ENCODE peak calls at places on chromosomes 5 and 9, in six cellular contexts. One of them, this sample, is unnamed. For H3K4me1 and H3K36me3, the result is how much of the 10 kb centered on the place peaks cover.

GRCh38 chr9:35605336-35606137 is 475 bp downstream of the TESK1 start:
- DNase-seq in tibial artery: no peak
- DNase-seq in Karpas-422: peak
- DNase-seq in heart right ventricle: no peak
- DNase-seq in transverse colon: peak
- DNase-seq in CD8-positive, alpha-beta memory T cell: peak
- DNase-seq in this sample: no peak

GRCh38 chr5:135186662-135187522 is 152.9 kb upstream of the PITX1 start:
- DNase-seq in transverse colon: no peak
- DNase-seq in Karpas-422: peak
- DNase-seq in tibial artery: no peak
- DNase-seq in heart right ventricle: no peak
- DNase-seq in CD8-positive, alpha-beta memory T cell: no peak
- DNase-seq in this sample: no peak

GRCh38 chr5:107021575-107021974 is 649.2 kb downstream of the EFNA5 start:
- DNase-seq in heart right ventricle: no peak
- DNase-seq in transverse colon: no peak
- DNase-seq in Karpas-422: no peak
- DNase-seq in CD8-positive, alpha-beta memory T cell: no peak
- DNase-seq in tibial artery: no peak
- DNase-seq in this sample: no peak

GRCh38 chr9:89463986-89464901 is 33.7 kb downstream of the SEMA4D start:
- DNase-seq in Karpas-422: no peak
- DNase-seq in tibial artery: peak
- DNase-seq in CD8-positive, alpha-beta memory T cell: peak
- DNase-seq in heart right ventricle: no peak
- DNase-seq in transverse colon: peak
- DNase-seq in this sample: no peak

GRCh38 chr9:76808636-76809035 is 44.4 kb downstream of the PCA3 start:
- DNase-seq in heart right ventricle: no peak
- DNase-seq in Karpas-422: no peak
- DNase-seq in tibial artery: no peak
- DNase-seq in CD8-positive, alpha-beta memory T cell: no peak
- DNase-seq in transverse colon: no peak
- DNase-seq in this sample: no peak

GRCh38 chr5:156329197-156329611 is 2.2 kb downstream of the SGCD start:
- DNase-seq in transverse colon: no peak
- DNase-seq in tibial artery: no peak
- DNase-seq in Karpas-422: no peak
- DNase-seq in heart right ventricle: peak
- DNase-seq in CD8-positive, alpha-beta memory T cell: no peak
- DNase-seq in this sample: no peak

GRCh38 chr5:73126381-73126780 is 6.0 kb downstream of the TMEM171 start:
- DNase-seq in heart right ventricle: no peak
- DNase-seq in transverse colon: no peak
- DNase-seq in Karpas-422: peak
- DNase-seq in CD8-positive, alpha-beta memory T cell: no peak
- DNase-seq in tibial artery: no peak
- DNase-seq in this sample: no peak

GRCh38 chr5:122401991-122402710 is 90.1 kb downstream of the SNCAIP start:
- DNase-seq in heart right ventricle: no peak
- DNase-seq in Karpas-422: no peak
- DNase-seq in transverse colon: no peak
- DNase-seq in CD8-positive, alpha-beta memory T cell: no peak
- DNase-seq in tibial artery: no peak
- DNase-seq in this sample: no peak

GRCh38 chr9:130110166-130110565 is 56.5 kb downstream of the GPR107 start:
- DNase-seq in transverse colon: no peak
- DNase-seq in heart right ventricle: no peak
- DNase-seq in CD8-positive, alpha-beta memory T cell: no peak
- DNase-seq in tibial artery: no peak
- DNase-seq in Karpas-422: no peak
- DNase-seq in this sample: peak

GRCh38 chr9:112382501-112383364 is 2.8 kb downstream of the HSDL2 start:
- DNase-seq in Karpas-422: no peak
- DNase-seq in heart right ventricle: no peak
- DNase-seq in transverse colon: no peak
- DNase-seq in tibial artery: no peak
- DNase-seq in CD8-positive, alpha-beta memory T cell: no peak
- DNase-seq in this sample: no peak

GRCh38 chr9:104743377-104743985 is 4.0 kb upstream of the NIPSNAP3A start:
- DNase-seq in transverse colon: no peak
- DNase-seq in heart right ventricle: peak
- DNase-seq in tibial artery: no peak
- DNase-seq in CD8-positive, alpha-beta memory T cell: peak
- DNase-seq in Karpas-422: peak
- DNase-seq in this sample: no peak

GRCh38 chr9:28051559-28051958 is 478.3 kb upstream of the C9orf72 start:
- DNase-seq in CD8-positive, alpha-beta memory T cell: no peak
- DNase-seq in transverse colon: no peak
- DNase-seq in heart right ventricle: no peak
- DNase-seq in Karpas-422: no peak
- DNase-seq in tibial artery: no peak
- DNase-seq in this sample: no peak

GRCh38 chr5:79806741-79807140 is 117.1 kb downstream of the CMYA5 start:
- DNase-seq in CD8-positive, alpha-beta memory T cell: no peak
- DNase-seq in transverse colon: no peak
- DNase-seq in Karpas-422: no peak
- DNase-seq in tibial artery: no peak
- DNase-seq in heart right ventricle: peak
- DNase-seq in this sample: no peak

GRCh38 chr9:134708672-134709038 is 67.1 kb downstream of the COL5A1 start:
- DNase-seq in Karpas-422: no peak
- DNase-seq in transverse colon: no peak
- DNase-seq in heart right ventricle: no peak
- DNase-seq in tibial artery: no peak
- DNase-seq in CD8-positive, alpha-beta memory T cell: no peak
- DNase-seq in this sample: no peak

GRCh38 chr9:128902351-128903078 is 18.3 kb upstream of the PHYHD1 start:
- DNase-seq in heart right ventricle: no peak
- DNase-seq in transverse colon: peak
- DNase-seq in tibial artery: peak
- DNase-seq in CD8-positive, alpha-beta memory T cell: peak
- DNase-seq in Karpas-422: no peak
- DNase-seq in this sample: no peak

GRCh38 chr5:159179556-159180305 is 29.6 kb downstream of the RNF145 start:
- DNase-seq in CD8-positive, alpha-beta memory T cell: no peak
- DNase-seq in heart right ventricle: no peak
- DNase-seq in tibial artery: no peak
- DNase-seq in Karpas-422: no peak
- DNase-seq in transverse colon: no peak
- DNase-seq in this sample: no peak

GRCh38 chr9:73869261-73869660 is 627.9 kb upstream of the RORB start:
- DNase-seq in transverse colon: peak
- DNase-seq in Karpas-422: no peak
- DNase-seq in CD8-positive, alpha-beta memory T cell: peak
- DNase-seq in heart right ventricle: no peak
- DNase-seq in tibial artery: no peak
- DNase-seq in this sample: no peak

GRCh38 chr5:131983244-131983771 is 28.1 kb downstream of the ACSL6 start:
- DNase-seq in heart right ventricle: no peak
- DNase-seq in CD8-positive, alpha-beta memory T cell: no peak
- DNase-seq in Karpas-422: no peak
- DNase-seq in transverse colon: no peak
- DNase-seq in tibial artery: no peak
- DNase-seq in this sample: no peak

GRCh38 chr5:150458819-150459557 is 9.4 kb upstream of the RPS14 start:
- DNase-seq in CD8-positive, alpha-beta memory T cell: peak
- DNase-seq in transverse colon: peak
- DNase-seq in tibial artery: peak
- DNase-seq in Karpas-422: peak
- DNase-seq in heart right ventricle: peak
- DNase-seq in this sample: no peak

GRCh38 chr9:73008273-73008672 is 55.4 kb upstream of the ALDH1A1 start:
- DNase-seq in heart right ventricle: no peak
- DNase-seq in CD8-positive, alpha-beta memory T cell: no peak
- DNase-seq in transverse colon: no peak
- DNase-seq in tibial artery: no peak
- DNase-seq in Karpas-422: no peak
- DNase-seq in this sample: no peak

GRCh38 chr9:114513050-114513951 is 8.0 kb upstream of the WHRN start:
- DNase-seq in CD8-positive, alpha-beta memory T cell: no peak
- DNase-seq in heart right ventricle: no peak
- DNase-seq in Karpas-422: no peak
- DNase-seq in tibial artery: no peak
- DNase-seq in transverse colon: peak
- DNase-seq in this sample: no peak

GRCh38 chr5:163193886-163194285 is 243.5 kb upstream of the CCNG1 start:
- DNase-seq in CD8-positive, alpha-beta memory T cell: no peak
- DNase-seq in Karpas-422: no peak
- DNase-seq in tibial artery: no peak
- DNase-seq in transverse colon: no peak
- DNase-seq in heart right ventricle: no peak
- DNase-seq in this sample: no peak

GRCh38 chr5:148484651-148485050 is 100.9 kb downstream of the FBXO38 start:
- DNase-seq in Karpas-422: no peak
- DNase-seq in CD8-positive, alpha-beta memory T cell: no peak
- DNase-seq in transverse colon: no peak
- DNase-seq in tibial artery: no peak
- DNase-seq in heart right ventricle: no peak
- DNase-seq in this sample: no peak

GRCh38 chr9:72882117-72882775 is 70.6 kb downstream of the ALDH1A1 start:
- DNase-seq in tibial artery: peak
- DNase-seq in heart right ventricle: peak
- DNase-seq in Karpas-422: no peak
- DNase-seq in transverse colon: peak
- DNase-seq in CD8-positive, alpha-beta memory T cell: no peak
- DNase-seq in this sample: no peak

GRCh38 chr5:141003791-141004601 is 37.7 kb downstream of the PCDHAC2 start:
- DNase-seq in transverse colon: no peak
- DNase-seq in CD8-positive, alpha-beta memory T cell: no peak
- DNase-seq in tibial artery: no peak
- DNase-seq in heart right ventricle: no peak
- DNase-seq in Karpas-422: no peak
- DNase-seq in this sample: no peak

DNA sequence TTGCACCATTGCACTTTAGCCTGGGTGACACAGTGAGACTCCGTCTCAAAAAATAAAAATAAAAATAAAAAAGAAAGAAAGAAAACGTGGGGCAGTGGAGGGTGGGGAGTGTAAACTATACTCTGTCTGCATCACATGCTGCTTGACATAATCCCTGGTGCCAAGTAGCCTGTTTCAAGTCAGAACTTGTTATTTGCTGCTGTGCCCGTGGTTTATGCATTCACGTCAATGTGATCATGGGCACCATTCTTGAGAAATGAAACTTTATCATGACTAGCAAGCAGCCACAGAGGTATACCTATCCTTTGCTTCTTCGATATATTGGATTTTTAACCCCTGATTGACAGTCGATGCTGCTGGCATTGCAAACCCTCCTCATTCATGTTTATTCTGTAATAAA is 4.1 kb upstream of the SMU1 start:
- DNase-seq in tibial artery: no peak
- DNase-seq in Karpas-422: no peak
- DNase-seq in heart right ventricle: no peak
- DNase-seq in transverse colon: no peak
- DNase-seq in CD8-positive, alpha-beta memory T cell: no peak
- DNase-seq in this sample: no peak
- H3K27ac ChIP-seq in tibial artery: no peak
- H3K27ac ChIP-seq in Karpas-422: no peak
- H3K27ac ChIP-seq in heart right ventricle: peak
- H3K27ac ChIP-seq in transverse colon: no peak
- H3K27ac ChIP-seq in CD8-positive, alpha-beta memory T cell: no peak
- H3K27ac ChIP-seq in this sample: no peak

GRCh38 chr5:124696898-124697297 is 49.5 kb downstream of the ZNF608 start:
- DNase-seq in Karpas-422: no peak
- DNase-seq in transverse colon: no peak
- DNase-seq in heart right ventricle: no peak
- DNase-seq in tibial artery: no peak
- DNase-seq in CD8-positive, alpha-beta memory T cell: no peak
- DNase-seq in this sample: no peak

GRCh38 chr5:124697482-124697881 is 49.0 kb downstream of the ZNF608 start:
- DNase-seq in transverse colon: no peak
- DNase-seq in tibial artery: no peak
- DNase-seq in heart right ventricle: no peak
- DNase-seq in Karpas-422: no peak
- DNase-seq in CD8-positive, alpha-beta memory T cell: no peak
- DNase-seq in this sample: no peak

GRCh38 chr5:124700333-124700732 is 46.1 kb downstream of the ZNF608 start:
- DNase-seq in heart right ventricle: no peak
- DNase-seq in Karpas-422: no peak
- DNase-seq in transverse colon: no peak
- DNase-seq in CD8-positive, alpha-beta memory T cell: no peak
- DNase-seq in tibial artery: no peak
- DNase-seq in this sample: no peak

GRCh38 chr5:124697912-124698690 is 48.3 kb downstream of the ZNF608 start:
- DNase-seq in Karpas-422: no peak
- DNase-seq in tibial artery: no peak
- DNase-seq in transverse colon: no peak
- DNase-seq in heart right ventricle: peak
- DNase-seq in CD8-positive, alpha-beta memory T cell: no peak
- DNase-seq in this sample: no peak

GRCh38 chr5:124698774-124699173 is 47.7 kb downstream of the ZNF608 start:
- DNase-seq in transverse colon: no peak
- DNase-seq in Karpas-422: no peak
- DNase-seq in tibial artery: no peak
- DNase-seq in CD8-positive, alpha-beta memory T cell: no peak
- DNase-seq in heart right ventricle: no peak
- DNase-seq in this sample: no peak
- H3K4me1 ChIP-seq in transverse colon: under half
- H3K4me1 ChIP-seq in Karpas-422: under half
- H3K4me1 ChIP-seq in tibial artery: under half
- H3K4me1 ChIP-seq in CD8-positive, alpha-beta memory T cell: under half
- H3K4me1 ChIP-seq in heart right ventricle: under half
- H3K4me1 ChIP-seq in this sample: under half

DNA sequence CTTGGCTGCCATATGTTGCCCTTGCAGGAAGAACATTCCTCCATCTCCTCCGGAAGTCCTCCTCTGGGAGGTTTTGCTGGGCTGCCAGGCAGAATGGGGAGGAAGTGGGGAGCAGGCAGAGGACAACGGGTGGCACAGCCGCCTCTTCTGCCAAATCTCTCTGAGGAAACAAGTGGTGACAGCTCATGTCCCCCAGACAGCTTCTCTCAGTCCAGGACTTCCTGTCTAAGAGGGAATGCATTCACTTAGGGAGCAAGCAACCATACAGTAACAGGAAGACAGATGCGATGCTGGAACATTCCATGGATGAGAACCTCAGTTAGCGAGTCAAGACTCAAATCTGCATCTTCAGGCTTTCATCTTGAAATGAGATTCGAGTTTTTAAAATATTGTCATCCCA is 701.0 kb downstream of the SEMA5A start:
- DNase-seq in transverse colon: no peak
- DNase-seq in CD8-positive, alpha-beta memory T cell: no peak
- DNase-seq in tibial artery: no peak
- DNase-seq in heart right ventricle: no peak
- DNase-seq in Karpas-422: no peak
- DNase-seq in this sample: no peak
- H3K36me3 ChIP-seq in transverse colon: under half
- H3K36me3 ChIP-seq in CD8-positive, alpha-beta memory T cell: under half
- H3K36me3 ChIP-seq in tibial artery: under half
- H3K36me3 ChIP-seq in heart right ventricle: under half
- H3K36me3 ChIP-seq in Karpas-422: under half
- H3K36me3 ChIP-seq in this sample: under half

DNA sequence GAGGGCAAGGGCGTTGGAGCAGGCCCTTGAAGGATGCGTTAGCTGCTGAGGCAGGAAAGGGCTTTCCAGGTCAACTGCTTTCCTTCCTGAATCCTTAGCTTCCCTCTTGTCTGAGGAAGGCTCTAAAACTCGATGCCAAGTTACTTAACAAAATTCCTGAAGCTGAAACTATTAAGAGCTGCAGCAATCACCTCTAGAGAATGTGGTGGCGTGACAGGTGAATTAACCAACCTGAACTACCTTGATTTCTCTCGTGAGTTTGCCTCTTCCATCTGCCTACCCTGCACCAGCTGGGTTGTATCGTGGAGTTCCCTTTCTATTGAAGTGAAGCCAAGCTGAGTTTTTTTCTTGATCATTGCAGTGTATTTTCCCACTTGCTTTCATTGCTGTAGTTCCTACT is 96.1 kb downstream of the PDE8B start:
- DNase-seq in heart right ventricle: no peak
- DNase-seq in tibial artery: no peak
- DNase-seq in transverse colon: no peak
- DNase-seq in Karpas-422: no peak
- DNase-seq in CD8-positive, alpha-beta memory T cell: no peak
- DNase-seq in this sample: no peak
- H3K27ac ChIP-seq in heart right ventricle: no peak
- H3K27ac ChIP-seq in tibial artery: no peak
- H3K27ac ChIP-seq in transverse colon: peak
- H3K27ac ChIP-seq in Karpas-422: no peak
- H3K27ac ChIP-seq in CD8-positive, alpha-beta memory T cell: no peak
- H3K27ac ChIP-seq in this sample: no peak

This sample was measured in iPS DF 6.9.